ENCODE peak calls at places on chromosomes 12 and 14, in seven cellular contexts. O is M059J, Q is A549, X is pancreas, J is germinal center, H is left cardiac atrium, T is AML-193. Z is an unnamed sample.

GRCh38 chr14:105538481-105539049 is 12.2 kb downstream of the TMEM121 start:
- DNase-seq in O (no peak), Q (no peak), X (no peak), J (no peak), H (no peak), T (no peak), Z (peak; percentile 21)

GRCh38 chr12:87234898-87235297 is 794.3 kb downstream of the C12orf50 start:
- DNase-seq in O (no peak), Q (no peak), X (no peak), J (no peak), H (no peak), T (no peak), Z (no peak)

GRCh38 chr12:89015419-89015818 is 336.9 kb downstream of the DUSP6 start:
- DNase-seq in O (no peak), Q (no peak), X (no peak), J (no peak), H (no peak), T (no peak), Z (no peak)

GRCh38 chr14:89836830-89837469 is 117.6 kb downstream of the EFCAB11 start:
- DNase-seq in O (no peak), Q (no peak), X (no peak), J (no peak), H (no peak), T (no peak), Z (no peak)

GRCh38 chr12:118541071-118541470 is 164.7 kb downstream of the SUDS3 start:
- DNase-seq in O (no peak), Q (no peak), X (no peak), J (no peak), H (no peak), T (no peak), Z (no peak)

GRCh38 chr12:94100990-94101901 is 47.1 kb upstream of the PLXNC1 start:
- DNase-seq in O (peak; percentile 68), Q (peak; percentile 78), X (peak; percentile 72), J (peak; percentile 73), H (peak; percentile 79), T (peak; percentile 53), Z (peak; percentile 60)

GRCh38 chr14:97179573-97179972 is 382.4 kb downstream of the VRK1 start:
- DNase-seq in O (peak; percentile 38), Q (no peak), X (no peak), J (no peak), H (no peak), T (no peak), Z (no peak)

GRCh38 chr14:104075530-104076151 is 9.9 kb upstream of the ASPG start:
- DNase-seq in O (no peak), Q (no peak), X (no peak), J (no peak), H (no peak), T (peak; percentile 1), Z (no peak)

GRCh38 chr14:100781952-100782351 is 44.0 kb upstream of the MEG3 start:
- DNase-seq in O (no peak), Q (no peak), X (no peak), J (no peak), H (no peak), T (no peak), Z (no peak)

GRCh38 chr12:123602651-123603195 is 824 bp downstream of the DDX55 start:
- DNase-seq in O (peak; percentile 14), Q (no peak), X (no peak), J (no peak), H (no peak), T (peak; percentile 42), Z (no peak)

GRCh38 chr12:90858261-90858660 is 96.7 kb downstream of the CCER1 start:
- DNase-seq in O (peak; percentile 13), Q (no peak), X (peak; percentile 28), J (no peak), H (no peak), T (no peak), Z (no peak)

GRCh38 chr12:109423392-109423791 is 53.7 kb downstream of the KCTD10 start:
- DNase-seq in O (no peak), Q (no peak), X (no peak), J (no peak), H (no peak), T (no peak), Z (no peak)